ENCODE peak calls at places on chromosomes 5 and 9, in five cellular contexts. One of them, this sample, is unnamed.

GRCh38 chr9:111891910-111892499 is 4.6 kb upstream of the UGCG start:
- DNase-seq in stomach: peak; percentile 82
- DNase-seq in endothelial cell of umbilical vein: no peak
- DNase-seq in GM12891: peak; percentile 13
- DNase-seq in breast epithelium: no peak
- DNase-seq in this sample: peak; percentile 21

GRCh38 chr5:56649569-56649968 is 165.8 kb upstream of the MAP3K1 start:
- DNase-seq in endothelial cell of umbilical vein: no peak
- DNase-seq in breast epithelium: no peak
- DNase-seq in GM12891: no peak
- DNase-seq in stomach: no peak
- DNase-seq in this sample: no peak

GRCh38 chr5:1517838-1518237 is 5.9 kb downstream of the LPCAT1 start:
- DNase-seq in breast epithelium: peak; percentile 45
- DNase-seq in stomach: peak; percentile 23
- DNase-seq in endothelial cell of umbilical vein: no peak
- DNase-seq in GM12891: no peak
- DNase-seq in this sample: no peak

GRCh38 chr9:136488247-136489214 is 5.7 kb upstream of the SEC16A start:
- DNase-seq in breast epithelium: peak; percentile 82
- DNase-seq in GM12891: no peak
- DNase-seq in endothelial cell of umbilical vein: peak; percentile 54
- DNase-seq in stomach: peak; percentile 87
- DNase-seq in this sample: peak; percentile 73

GRCh38 chr5:105506692-105507277 is 1944.2 kb upstream of the NUDT12 start:
- DNase-seq in breast epithelium: no peak
- DNase-seq in GM12891: no peak
- DNase-seq in endothelial cell of umbilical vein: peak; percentile 24
- DNase-seq in stomach: no peak
- DNase-seq in this sample: no peak

GRCh38 chr5:65769539-65769938 is 47.5 kb downstream of the NLN start:
- DNase-seq in stomach: no peak
- DNase-seq in breast epithelium: no peak
- DNase-seq in GM12891: no peak
- DNase-seq in endothelial cell of umbilical vein: peak; percentile 74
- DNase-seq in this sample: no peak

GRCh38 chr9:23615569-23615968 is 210.5 kb downstream of the ELAVL2 start:
- DNase-seq in breast epithelium: no peak
- DNase-seq in endothelial cell of umbilical vein: no peak
- DNase-seq in stomach: no peak
- DNase-seq in GM12891: no peak
- DNase-seq in this sample: no peak

GRCh38 chr9:79023134-79023577 is 548.6 kb upstream of the TLE4 start:
- DNase-seq in GM12891: no peak
- DNase-seq in breast epithelium: no peak
- DNase-seq in endothelial cell of umbilical vein: peak; percentile 79
- DNase-seq in stomach: no peak
- DNase-seq in this sample: no peak

GRCh38 chr9:88216132-88216995 is 78.1 kb upstream of the SPATA31C2 start:
- DNase-seq in GM12891: no peak
- DNase-seq in stomach: no peak
- DNase-seq in endothelial cell of umbilical vein: no peak
- DNase-seq in breast epithelium: no peak
- DNase-seq in this sample: no peak

GRCh38 chr5:98779264-98779877 is 5.9 kb downstream of the RGMB start:
- DNase-seq in stomach: peak; percentile 72
- DNase-seq in endothelial cell of umbilical vein: no peak
- DNase-seq in breast epithelium: no peak
- DNase-seq in GM12891: no peak
- DNase-seq in this sample: peak; percentile 46

GRCh38 chr5:53368516-53368915 is 111.9 kb upstream of the FST start:
- DNase-seq in breast epithelium: no peak
- DNase-seq in endothelial cell of umbilical vein: peak; percentile 62
- DNase-seq in stomach: no peak
- DNase-seq in GM12891: no peak
- DNase-seq in this sample: no peak

GRCh38 chr9:37917315-37917731 is 13.4 kb upstream of the SLC25A51 start:
- DNase-seq in GM12891: no peak
- DNase-seq in endothelial cell of umbilical vein: peak; percentile 28
- DNase-seq in stomach: no peak
- DNase-seq in breast epithelium: no peak
- DNase-seq in this sample: no peak

GRCh38 chr5:89849819-89850515 is 559.6 kb downstream of the CETN3 start:
- DNase-seq in breast epithelium: no peak
- DNase-seq in stomach: no peak
- DNase-seq in GM12891: no peak
- DNase-seq in endothelial cell of umbilical vein: no peak
- DNase-seq in this sample: no peak

GRCh38 chr9:82148849-82149544 is 160.4 kb downstream of the SPATA31D1 start:
- DNase-seq in stomach: no peak
- DNase-seq in breast epithelium: no peak
- DNase-seq in endothelial cell of umbilical vein: no peak
- DNase-seq in GM12891: no peak
- DNase-seq in this sample: no peak

GRCh38 chr5:142816577-142816976 is 46.4 kb downstream of the ARHGAP26 start:
- DNase-seq in endothelial cell of umbilical vein: peak; percentile 46
- DNase-seq in stomach: peak; percentile 75
- DNase-seq in GM12891: no peak
- DNase-seq in breast epithelium: no peak
- DNase-seq in this sample: no peak

DNA sequence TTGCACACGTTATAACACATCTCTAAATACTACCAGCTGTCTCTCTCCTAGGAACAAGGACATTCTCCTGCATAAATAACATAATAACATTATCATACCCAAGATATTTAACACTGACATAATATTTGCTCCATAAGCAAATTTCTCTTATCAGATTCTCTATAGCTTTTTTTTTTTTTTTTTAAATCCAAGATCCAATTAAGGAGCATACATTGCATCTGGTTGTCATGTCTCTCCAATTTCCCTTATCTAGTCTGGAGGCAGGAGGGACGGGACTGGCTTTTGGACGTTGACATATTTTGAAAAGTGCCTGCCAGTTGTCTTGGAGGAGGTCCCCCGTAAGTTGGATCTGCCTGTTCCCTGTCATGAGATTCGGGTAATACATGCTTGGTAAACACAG is 76.6 kb downstream of the RAPGEF1 start:
- DNase-seq in GM12891: no peak
- DNase-seq in endothelial cell of umbilical vein: no peak
- DNase-seq in breast epithelium: no peak
- DNase-seq in stomach: no peak
- DNase-seq in this sample: no peak
- TF ChIP-seq POLR2AphosphoS5 in GM12891: no peak
- TF ChIP-seq POLR2AphosphoS5 in endothelial cell of umbilical vein: no peak
- TF ChIP-seq POLR2AphosphoS5 in breast epithelium: no peak
- TF ChIP-seq POLR2AphosphoS5 in stomach: no peak
- TF ChIP-seq POLR2AphosphoS5 in this sample: no peak

DNA sequence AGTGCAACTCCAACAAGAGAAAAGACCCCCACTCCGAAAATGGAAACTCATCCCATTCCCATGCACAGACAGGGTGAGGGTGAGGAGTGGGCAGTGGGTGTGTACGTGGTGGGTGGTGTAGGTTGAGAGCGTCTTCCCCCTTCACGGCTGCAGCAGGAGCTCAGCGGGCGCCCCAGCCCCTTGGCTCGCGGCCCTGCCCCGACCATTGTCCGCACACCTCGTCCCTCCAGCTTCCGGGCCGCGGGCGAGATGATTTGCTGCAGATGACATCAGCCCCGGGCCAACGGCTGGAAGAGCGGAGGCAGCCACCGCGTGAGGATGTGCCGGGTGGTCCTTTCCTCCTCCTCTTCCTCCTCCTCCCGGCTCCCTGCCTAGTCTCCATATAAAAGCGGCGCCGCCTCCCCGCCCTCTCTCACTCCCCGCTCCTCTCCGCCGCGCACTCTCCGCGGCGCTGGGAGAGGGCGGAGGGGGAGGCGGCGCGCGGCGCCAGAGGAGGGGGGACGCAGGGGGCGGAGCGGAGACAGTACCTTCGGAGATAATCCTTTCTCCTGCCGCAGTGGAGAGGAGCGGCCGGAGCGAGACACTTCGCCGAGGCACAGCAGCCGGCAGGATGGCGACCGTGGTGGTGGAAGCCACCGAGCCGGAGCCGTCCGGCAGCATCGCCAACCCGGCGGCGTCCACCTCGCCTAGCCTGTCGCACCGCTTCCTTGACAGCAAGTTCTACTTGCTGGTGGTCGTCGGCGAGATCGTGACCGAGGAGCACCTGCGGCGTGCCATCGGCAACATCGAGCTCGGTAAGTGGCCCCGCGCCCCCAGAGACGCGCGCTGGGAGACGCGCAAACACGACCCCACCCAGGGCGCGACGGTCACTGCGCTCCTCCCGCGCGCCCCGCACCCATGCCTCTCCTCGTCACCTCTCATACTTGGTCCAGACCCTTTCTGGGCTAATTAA is at the start of gene MAP1B:
- DNase-seq in stomach: no peak
- DNase-seq in GM12891: peak; percentile 25
- DNase-seq in endothelial cell of umbilical vein: peak; percentile 56
- DNase-seq in breast epithelium: no peak
- DNase-seq in this sample: peak; percentile 13
- TF ChIP-seq POLR2AphosphoS5 in stomach: peak; percentile 27
- TF ChIP-seq POLR2AphosphoS5 in GM12891: no peak
- TF ChIP-seq POLR2AphosphoS5 in endothelial cell of umbilical vein: peak; percentile 88
- TF ChIP-seq POLR2AphosphoS5 in breast epithelium: no peak
- TF ChIP-seq POLR2AphosphoS5 in this sample: peak; percentile 14

GRCh38 chr5:180494510-180495181 is 467 bp downstream of the CNOT6 start:
- DNase-seq in stomach: peak; percentile 50
- DNase-seq in endothelial cell of umbilical vein: peak; percentile 50
- DNase-seq in GM12891: peak; percentile 64
- DNase-seq in breast epithelium: peak; percentile 54
- DNase-seq in this sample: peak; percentile 41

GRCh38 chr5:180495991-180496741 is 2.0 kb downstream of the CNOT6 start:
- DNase-seq in stomach: no peak
- DNase-seq in endothelial cell of umbilical vein: no peak
- DNase-seq in GM12891: no peak
- DNase-seq in breast epithelium: no peak
- DNase-seq in this sample: no peak

GRCh38 chr5:180492226-180492903 is 1.8 kb upstream of the CNOT6 start:
- DNase-seq in endothelial cell of umbilical vein: no peak
- DNase-seq in stomach: no peak
- DNase-seq in breast epithelium: peak; percentile 45
- DNase-seq in GM12891: no peak
- DNase-seq in this sample: no peak

GRCh38 chr5:180495292-180495691 is 1.1 kb downstream of the CNOT6 start:
- DNase-seq in GM12891: no peak
- DNase-seq in stomach: no peak
- DNase-seq in endothelial cell of umbilical vein: no peak
- DNase-seq in breast epithelium: no peak
- DNase-seq in this sample: no peak

DNA sequence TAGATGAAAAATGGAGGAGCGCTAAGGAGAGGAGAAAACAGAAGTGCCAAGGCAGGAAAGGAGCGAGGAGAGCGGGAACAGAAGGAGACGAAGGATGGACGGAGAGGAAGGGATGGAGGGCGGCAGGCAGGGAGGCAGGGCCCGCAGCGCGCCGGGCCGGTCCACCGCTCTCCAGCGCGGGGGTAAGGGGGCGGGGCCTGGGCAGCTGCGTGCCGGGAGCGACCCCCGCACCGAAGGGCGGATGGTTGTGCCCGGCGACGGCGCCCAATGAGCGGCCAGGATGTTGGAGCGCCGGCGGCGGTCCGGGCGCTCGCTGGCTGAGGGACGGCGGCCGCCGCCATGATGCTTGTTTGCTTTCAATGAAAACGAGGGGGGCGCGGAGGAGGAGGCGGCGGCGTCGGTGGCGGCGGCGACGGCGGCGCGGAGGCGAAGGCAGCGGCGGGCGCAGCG is at the start of gene CNOT6:
- DNase-seq in breast epithelium: peak; percentile 92
- DNase-seq in endothelial cell of umbilical vein: peak; percentile 93
- DNase-seq in GM12891: peak; percentile 98
- DNase-seq in stomach: peak; percentile 94
- DNase-seq in this sample: peak; percentile 93
- TF ChIP-seq POLR2AphosphoS5 in breast epithelium: peak; percentile 78
- TF ChIP-seq POLR2AphosphoS5 in endothelial cell of umbilical vein: peak; percentile 99
- TF ChIP-seq POLR2AphosphoS5 in GM12891: peak; percentile 59
- TF ChIP-seq POLR2AphosphoS5 in stomach: peak; percentile 32
- TF ChIP-seq POLR2AphosphoS5 in this sample: peak; percentile 80

GRCh38 chr9:121324316-121324715 is 45.7 kb downstream of the STOM start:
- DNase-seq in breast epithelium: no peak
- DNase-seq in stomach: no peak
- DNase-seq in endothelial cell of umbilical vein: no peak
- DNase-seq in GM12891: no peak
- DNase-seq in this sample: no peak

GRCh38 chr9:121324755-121325154 is 45.3 kb downstream of the STOM start:
- DNase-seq in endothelial cell of umbilical vein: no peak
- DNase-seq in GM12891: no peak
- DNase-seq in stomach: no peak
- DNase-seq in breast epithelium: no peak
- DNase-seq in this sample: no peak

GRCh38 chr9:121326924-121327613 is 43.0 kb downstream of the STOM start:
- DNase-seq in endothelial cell of umbilical vein: no peak
- DNase-seq in breast epithelium: no peak
- DNase-seq in GM12891: no peak
- DNase-seq in stomach: no peak
- DNase-seq in this sample: no peak

GRCh38 chr9:121325387-121325786 is 44.7 kb downstream of the STOM start:
- DNase-seq in breast epithelium: no peak
- DNase-seq in GM12891: no peak
- DNase-seq in stomach: no peak
- DNase-seq in endothelial cell of umbilical vein: peak; percentile 63
- DNase-seq in this sample: no peak

DNA sequence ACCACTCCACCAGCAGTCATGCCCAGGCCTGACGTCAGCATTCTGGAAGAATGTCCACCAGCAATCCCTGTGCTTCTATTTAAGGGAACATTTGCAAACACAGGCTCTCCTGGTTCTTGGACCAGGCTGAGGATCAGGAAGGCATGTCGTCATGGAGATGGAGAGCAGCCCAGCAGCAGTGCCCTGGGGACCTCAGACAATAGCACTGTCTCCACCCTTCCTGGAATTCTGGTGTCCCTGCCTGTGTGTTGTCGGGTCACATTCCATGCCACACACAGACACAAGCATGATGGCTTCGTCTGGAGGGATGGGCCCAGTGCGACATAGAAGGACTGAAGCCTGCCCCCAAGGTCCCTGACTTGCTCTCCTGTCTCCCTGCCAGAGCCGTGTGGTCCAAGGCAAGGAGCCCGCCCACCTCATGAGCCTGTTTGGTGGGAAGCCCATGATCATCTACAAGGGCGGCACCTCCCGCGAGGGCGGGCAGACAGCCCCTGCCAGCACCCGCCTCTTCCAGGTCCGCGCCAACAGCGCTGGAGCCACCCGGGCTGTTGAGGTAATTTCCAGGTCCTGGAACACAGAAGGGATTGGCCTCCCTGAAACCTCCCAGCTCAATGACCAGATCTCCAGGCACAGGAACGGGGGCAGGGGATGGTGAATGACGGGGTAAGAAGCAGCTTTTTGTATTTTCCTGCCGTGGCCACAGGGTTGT is 43.8 kb downstream of the STOM start:
- DNase-seq in endothelial cell of umbilical vein: peak; percentile 83
- DNase-seq in breast epithelium: peak; percentile 88
- DNase-seq in GM12891: no peak
- DNase-seq in stomach: peak; percentile 43
- DNase-seq in this sample: peak; percentile 91
- TF ChIP-seq POLR2AphosphoS5 in endothelial cell of umbilical vein: no peak
- TF ChIP-seq POLR2AphosphoS5 in breast epithelium: peak; percentile 94
- TF ChIP-seq POLR2AphosphoS5 in GM12891: no peak
- TF ChIP-seq POLR2AphosphoS5 in stomach: peak; percentile 62
- TF ChIP-seq POLR2AphosphoS5 in this sample: peak; percentile 92